ENCODE peak calls at places on chromosome 5, in eight cellular contexts. V, X, I, C, G, R, Y and P are unnamed samples.

GRCh38 chr5:132475531-132475930 is 15.0 kb downstream of the IRF1 start:
- DNase-seq in V (no peak), X (no peak), I (no peak), C (no peak), G (peak; percentile 42), R (no peak), Y (no peak), P (no peak)

GRCh38 chr5:1745806-1746370 is 53.7 kb downstream of the MRPL36 start:
- DNase-seq in V (peak; percentile 3), X (no peak), I (no peak), C (no peak), G (peak; percentile 14), R (no peak), Y (no peak), P (no peak)

GRCh38 chr5:168653611-168654010 is 74.4 kb upstream of the PANK3 start:
- DNase-seq in V (no peak), X (no peak), I (no peak), C (no peak), G (no peak), R (no peak), Y (no peak), P (no peak)

GRCh38 chr5:139795074-139796001 is at the start of gene PSD2:
- DNase-seq in V (no peak), X (peak; percentile 34), I (peak; percentile 35), C (no peak), G (no peak), R (no peak), Y (peak; percentile 61), P (no peak)

GRCh38 chr5:81631124-81631523 is 119.8 kb downstream of the SSBP2 start:
- DNase-seq in V (no peak), X (peak; percentile 89), I (no peak), C (no peak), G (peak; percentile 29), R (no peak), Y (no peak), P (no peak)

GRCh38 chr5:34562791-34563190 is 93.3 kb upstream of the RAI14 start:
- DNase-seq in V (no peak), X (no peak), I (no peak), C (no peak), G (no peak), R (no peak), Y (no peak), P (no peak)

GRCh38 chr5:176814836-176815438 is 4.6 kb downstream of the UNC5A start:
- DNase-seq in V (no peak), X (no peak), I (no peak), C (no peak), G (no peak), R (no peak), Y (no peak), P (no peak)

GRCh38 chr5:169089343-169089742 is 211.6 kb downstream of the SLIT3 start:
- DNase-seq in V (no peak), X (no peak), I (peak; percentile 10), C (no peak), G (no peak), R (no peak), Y (no peak), P (no peak)

GRCh38 chr5:74500037-74500917 is 140.3 kb downstream of the ENC1 start:
- DNase-seq in V (no peak), X (no peak), I (no peak), C (no peak), G (no peak), R (no peak), Y (no peak), P (no peak)

GRCh38 chr5:172706796-172707195 is 64.2 kb downstream of the DUSP1 start:
- DNase-seq in V (no peak), X (no peak), I (no peak), C (no peak), G (no peak), R (no peak), Y (no peak), P (no peak)

GRCh38 chr5:156391139-156391538 is 64.2 kb downstream of the SGCD start:
- DNase-seq in V (no peak), X (no peak), I (no peak), C (peak; percentile 100), G (no peak), R (no peak), Y (no peak), P (no peak)

GRCh38 chr5:32320576-32320975 is 7.8 kb upstream of the MTMR12 start:
- DNase-seq in V (no peak), X (no peak), I (no peak), C (no peak), G (no peak), R (no peak), Y (no peak), P (no peak)
- H3K27me3 ChIP-seq in V (no peaks in the 10 kb centered on the region), X (no peaks in the 10 kb centered on the region), I (no peaks in the 10 kb centered on the region), C (no peaks in the 10 kb centered on the region), G (no peaks in the 10 kb centered on the region), R (no peaks in the 10 kb centered on the region), Y (no peaks in the 10 kb centered on the region), P (no peaks in the 10 kb centered on the region)

GRCh38 chr5:147483961-147484707 is 25.7 kb downstream of the DPYSL3 start:
- DNase-seq in V (peak; percentile 86), X (no peak), I (no peak), C (peak; percentile 96), G (no peak), R (peak; percentile 83), Y (no peak), P (peak; percentile 24)

GRCh38 chr5:147487031-147487750 is 22.7 kb downstream of the DPYSL3 start:
- DNase-seq in V (no peak), X (no peak), I (no peak), C (no peak), G (no peak), R (no peak), Y (no peak), P (no peak)

GRCh38 chr5:147485046-147485445 is 24.8 kb downstream of the DPYSL3 start:
- DNase-seq in V (no peak), X (no peak), I (no peak), C (peak; percentile 56), G (no peak), R (no peak), Y (no peak), P (no peak)

GRCh38 chr5:147484708-147485020 is 25.2 kb downstream of the DPYSL3 start:
- DNase-seq in V (no peak), X (no peak), I (no peak), C (peak; percentile 41), G (no peak), R (no peak), Y (no peak), P (no peak)

DNA sequence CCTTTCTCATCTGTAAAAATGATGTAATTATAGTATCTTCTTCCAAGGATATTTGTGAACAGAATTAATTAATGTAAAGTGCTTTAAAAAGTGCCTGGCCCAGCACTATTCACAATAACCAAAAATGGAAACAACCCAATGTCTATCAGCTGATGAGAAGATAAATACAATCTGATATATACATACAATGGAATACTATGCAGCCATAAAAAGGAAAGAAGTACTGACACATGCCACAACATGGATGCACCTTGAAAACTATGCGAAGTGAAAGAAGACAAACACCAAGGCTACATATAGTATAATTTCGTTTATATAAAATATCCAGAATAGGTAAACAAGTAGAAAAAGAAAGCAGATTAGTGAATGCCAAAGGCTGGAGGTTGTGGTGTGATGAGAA is 24.1 kb downstream of the DPYSL3 start:
- DNase-seq in V (no peak), X (no peak), I (no peak), C (no peak), G (no peak), R (no peak), Y (no peak), P (no peak)
- H3K27ac ChIP-seq in V (no peak overlapping the region), X (no peak overlapping the region), I (no peak overlapping the region), C (no peak overlapping the region), G (no peak overlapping the region), R (peak overlapping the region; percentile 72), Y (no peak overlapping the region), P (peak overlapping the region; percentile 92)

GRCh38 chr5:112371054-112371453 is 48.0 kb downstream of the EPB41L4A start:
- DNase-seq in V (no peak), X (no peak), I (no peak), C (no peak), G (no peak), R (no peak), Y (no peak), P (no peak)

GRCh38 chr5:112367400-112367799 is 51.7 kb downstream of the EPB41L4A start:
- DNase-seq in V (peak; percentile 50), X (no peak), I (no peak), C (no peak), G (no peak), R (no peak), Y (no peak), P (no peak)

GRCh38 chr5:112372543-112372942 is 46.5 kb downstream of the EPB41L4A start:
- DNase-seq in V (no peak), X (no peak), I (no peak), C (no peak), G (no peak), R (no peak), Y (no peak), P (no peak)

DNA sequence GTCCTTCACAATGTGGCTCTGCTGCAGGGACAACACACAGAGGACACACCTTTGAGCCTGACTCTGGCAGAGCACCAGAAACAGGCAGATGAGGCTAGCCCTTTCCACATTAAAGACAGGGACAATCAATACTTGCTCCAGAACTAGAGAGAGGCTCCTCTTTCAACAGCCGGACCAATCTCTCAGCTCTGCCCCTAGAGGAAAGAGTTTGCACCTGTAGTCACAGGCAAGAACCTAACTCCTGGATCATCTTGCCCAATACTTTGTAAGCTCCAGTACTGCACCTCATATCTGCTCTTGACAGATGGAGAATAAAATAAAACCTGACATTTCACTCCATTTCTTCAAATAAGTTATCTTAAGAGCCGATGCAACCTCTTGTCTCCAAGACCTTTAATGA is 52.1 kb downstream of the EPB41L4A start:
- DNase-seq in V (no peak), X (no peak), I (no peak), C (no peak), G (no peak), R (no peak), Y (no peak), P (no peak)
- TF ChIP-seq CTCF in V (no peak), X (peak; percentile 19), I (no peak), C (no peak), G (no peak), R (no peak), Y (peak; percentile 33), P (no peak)

DNA sequence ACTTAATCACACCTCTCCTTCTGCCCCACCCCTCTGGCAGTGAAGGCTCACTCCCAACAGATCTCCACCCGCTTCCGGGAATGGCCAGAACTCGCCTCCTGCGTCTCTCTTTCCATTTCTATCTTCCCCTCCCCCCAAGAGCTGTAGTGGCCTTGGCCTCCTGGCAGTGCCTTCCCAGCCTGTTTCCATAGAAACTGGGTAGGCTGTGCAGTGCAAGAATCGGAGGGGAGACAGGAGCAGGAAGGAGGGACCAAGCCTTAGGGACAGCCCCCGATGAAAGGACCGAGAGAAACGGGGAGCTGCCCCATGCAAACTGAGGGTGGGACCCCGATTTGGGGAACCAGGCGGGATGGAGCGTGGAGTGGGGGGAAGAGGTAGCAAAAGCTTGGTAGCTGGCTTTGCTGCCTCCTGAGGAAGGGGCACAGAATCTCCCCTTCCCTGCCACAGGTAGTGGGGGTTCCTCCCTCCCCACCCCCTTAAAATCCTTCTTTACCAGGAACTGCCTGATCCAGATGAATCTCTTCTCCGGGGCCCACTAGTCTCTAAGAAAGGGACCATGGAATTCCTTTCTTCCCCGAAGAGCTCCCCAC is 4.5 kb upstream of the PCDH1 start:
- DNase-seq in V (no peak), X (no peak), I (no peak), C (no peak), G (no peak), R (no peak), Y (no peak), P (no peak)
- H3K27me3 ChIP-seq in V (peaks cover 1% of the 10 kb centered on the region), X (peaks cover 33% of the 10 kb centered on the region), I (peaks cover 8% of the 10 kb centered on the region), C (peaks cover 58% of the 10 kb centered on the region), G (peaks cover 35% of the 10 kb centered on the region), R (peaks cover 9% of the 10 kb centered on the region), Y (peaks cover 69% of the 10 kb centered on the region), P (no peaks in the 10 kb centered on the region)